ENCODE peak calls at places on chromosomes 3 and 15, in four cellular contexts. I is amniotic stem cell, Z is T-helper 9 cell, N is neural crest cell. S is an unnamed sample.

GRCh38 chr3:128555881-128556280 is 62.9 kb upstream of the GATA2 start:
- DNase-seq in I (no peak), Z (no peak), N (no peak), S (no peak)

GRCh38 chr3:133851266-133851906 is 44.3 kb downstream of the RAB6B start:
- DNase-seq in Z (no peak), N (no peak), I (no peak), S (no peak)

GRCh38 chr15:68479406-68479805 is 47.4 kb upstream of the ITGA11 start:
- DNase-seq in I (no peak), N (no peak), Z (no peak), S (no peak)

GRCh38 chr3:42068303-42069088 is 22.7 kb upstream of the TRAK1 start:
- DNase-seq in N (no peak), Z (no peak), I (no peak), S (no peak)

GRCh38 chr3:170639003-170639402 is 53.1 kb upstream of the SLC7A14 start:
- DNase-seq in Z (no peak), I (no peak), N (no peak), S (no peak)

GRCh38 chr3:33061782-33062181 is 35.2 kb downstream of the GLB1 start:
- DNase-seq in I (peak; percentile 23), Z (no peak), N (no peak), S (no peak)

GRCh38 chr3:195195321-195196209 is 75.4 kb downstream of the XXYLT1 start:
- DNase-seq in Z (no peak), I (no peak), N (peak; percentile 54), S (no peak)

GRCh38 chr3:163622384-163622783 is 1455.9 kb downstream of the SI start:
- DNase-seq in Z (no peak), N (peak; percentile 16), I (no peak), S (no peak)

GRCh38 chr15:101092186-101092866 is 159.5 kb downstream of the CHSY1 start:
- DNase-seq in I (no peak), Z (no peak), N (no peak), S (no peak)

GRCh38 chr3:72972706-72973030 is 23.9 kb upstream of the PPP4R2 start:
- DNase-seq in I (no peak), Z (no peak), N (no peak), S (no peak)

GRCh38 chr3:195065142-195065863 is 205.7 kb downstream of the XXYLT1 start:
- DNase-seq in N (no peak), I (no peak), Z (no peak), S (no peak)

GRCh38 chr3:128946411-128946810 is 47.5 kb downstream of the CFAP92 start:
- DNase-seq in N (no peak), I (no peak), Z (no peak), S (no peak)

GRCh38 chr15:72220678-72221077 is 10.3 kb downstream of the PKM start:
- DNase-seq in Z (no peak), N (no peak), I (no peak), S (no peak)

GRCh38 chr3:139357899-139358298 is 14.1 kb downstream of the MRPS22 start:
- DNase-seq in N (no peak), I (no peak), Z (no peak), S (no peak)

GRCh38 chr3:136939489-136939888 is 18.3 kb upstream of the IL20RB start:
- DNase-seq in I (no peak), Z (no peak), N (no peak), S (no peak)

GRCh38 chr15:65404196-65404872 is 18.4 kb downstream of the IGDCC4 start:
- DNase-seq in I (no peak), N (no peak), Z (no peak), S (no peak)

GRCh38 chr15:65870889-65871533 is 1.7 kb downstream of the RAB11A start:
- DNase-seq in Z (no peak), I (no peak), N (no peak), S (no peak)

GRCh38 chr3:111965484-111965883 is 13.3 kb upstream of the ABHD10 start:
- DNase-seq in Z (no peak), I (no peak), N (no peak), S (no peak)

GRCh38 chr3:72271215-72271614 is 486.3 kb upstream of the PROK2 start:
- DNase-seq in N (no peak), Z (no peak), I (no peak), S (no peak)

GRCh38 chr3:72338082-72338941 is 509.9 kb downstream of the SHQ1 start:
- DNase-seq in I (no peak), Z (no peak), N (no peak), S (no peak)

GRCh38 chr15:78317145-78317836 is 17.9 kb upstream of the SKIC8 start:
- DNase-seq in Z (no peak), N (no peak), I (no peak), S (no peak)

GRCh38 chr3:43872301-43872700 is 181.6 kb downstream of the ABHD5 start:
- DNase-seq in I (peak; percentile 72), Z (no peak), N (no peak), S (no peak)

GRCh38 chr3:133330542-133330941 is 69.3 kb upstream of the BFSP2 start:
- DNase-seq in I (no peak), N (no peak), Z (no peak), S (no peak)

GRCh38 chr3:126107203-126107939 is 23.4 kb upstream of the SLC41A3 start:
- DNase-seq in I (no peak), N (no peak), Z (no peak), S (no peak)

GRCh38 chr15:70741677-70742293 is 21.6 kb downstream of the UACA start:
- DNase-seq in I (no peak), Z (no peak), N (no peak), S (no peak)